ENCODE peak calls at places on chromosomes 5 and 9, in five cellular contexts. X is HCT116, N is H1, B is prostate gland, D is HepG2. A is an unnamed sample. For H3K4me1, the result is how much of the 10 kb centered on the place peaks cover.

GRCh38 chr9:84928419-84928818 is 258.9 kb downstream of the NTRK2 start:
- DNase-seq in X (no peak), N (no peak), B (no peak), D (no peak), A (no peak)

GRCh38 chr5:89338935-89339334 is 456.0 kb upstream of the MEF2C start:
- DNase-seq in X (no peak), N (no peak), B (no peak), D (no peak), A (no peak)

GRCh38 chr5:142671801-142672200 is 14.1 kb downstream of the FGF1 start:
- DNase-seq in X (no peak), N (no peak), B (no peak), D (no peak), A (no peak)

GRCh38 chr5:109656829-109657228 is 32.9 kb upstream of the MAN2A1 start:
- DNase-seq in X (no peak), N (no peak), B (peak), D (no peak), A (no peak)

GRCh38 chr9:13446261-13446660 is 166.8 kb upstream of the MPDZ start:
- DNase-seq in X (no peak), N (no peak), B (no peak), D (no peak), A (no peak)

GRCh38 chr5:166909040-166909439 is 1382.4 kb upstream of the WWC1 start:
- DNase-seq in X (no peak), N (no peak), B (no peak), D (no peak), A (no peak)

GRCh38 chr9:73151653-73152382 is at the start of gene ANXA1:
- DNase-seq in X (peak), N (no peak), B (peak), D (no peak), A (no peak)

GRCh38 chr5:139650031-139650688 is 2.0 kb downstream of the CXXC5 start:
- DNase-seq in X (no peak), N (no peak), B (no peak), D (no peak), A (peak)

GRCh38 chr5:112693301-112693700 is 44.4 kb upstream of the APC start:
- DNase-seq in X (no peak), N (no peak), B (no peak), D (no peak), A (no peak)

GRCh38 chr9:18061856-18062255 is 412.1 kb upstream of the ADAMTSL1 start:
- DNase-seq in X (no peak), N (no peak), B (no peak), D (no peak), A (no peak)

GRCh38 chr5:52727568-52727967 is 60.1 kb upstream of the ITGA1 start:
- DNase-seq in X (no peak), N (no peak), B (peak), D (no peak), A (no peak)

GRCh38 chr5:125720745-125721144 is 702.5 kb upstream of the GRAMD2B start:
- DNase-seq in X (no peak), N (no peak), B (no peak), D (no peak), A (no peak)

GRCh38 chr5:9582406-9582805 is 36.5 kb upstream of the SEMA5A start:
- DNase-seq in X (no peak), N (no peak), B (no peak), D (no peak), A (no peak)

GRCh38 chr9:98571643-98572042 is 137.1 kb downstream of the GABBR2 start:
- DNase-seq in X (no peak), N (no peak), B (no peak), D (no peak), A (no peak)

GRCh38 chr5:102850503-102850902 is 95.4 kb downstream of the PAM start:
- DNase-seq in X (no peak), N (no peak), B (no peak), D (no peak), A (no peak)

GRCh38 chr9:89631381-89631780 is 26.6 kb downstream of the GADD45G start:
- DNase-seq in X (no peak), N (no peak), B (no peak), D (no peak), A (no peak)

GRCh38 chr5:142883025-142883424 is 112.8 kb downstream of the ARHGAP26 start:
- DNase-seq in X (no peak), N (no peak), B (no peak), D (no peak), A (no peak)

GRCh38 chr5:143217065-143217803 is 186.3 kb downstream of the NR3C1 start:
- DNase-seq in X (no peak), N (no peak), B (no peak), D (peak), A (no peak)

GRCh38 chr5:65100846-65101678 is 332.3 kb downstream of the CWC27 start:
- DNase-seq in X (peak), N (peak), B (peak), D (peak), A (peak)

GRCh38 chr5:150139334-150139733 is 16.3 kb downstream of the PDGFRB start:
- DNase-seq in X (no peak), N (no peak), B (no peak), D (no peak), A (no peak)

GRCh38 chr5:143800715-143801114 is 11.2 kb upstream of the HMHB1 start:
- DNase-seq in X (no peak), N (no peak), B (no peak), D (no peak), A (no peak)

GRCh38 chr9:129331772-129332512 is 153.9 kb upstream of the IER5L start:
- DNase-seq in X (no peak), N (no peak), B (peak), D (no peak), A (no peak)

GRCh38 chr9:82504620-82505019 is 516.0 kb downstream of the SPATA31D1 start:
- DNase-seq in X (no peak), N (no peak), B (no peak), D (no peak), A (no peak)

GRCh38 chr9:107584944-107585343 is 95.4 kb upstream of the KLF4 start:
- DNase-seq in X (no peak), N (no peak), B (no peak), D (no peak), A (no peak)

GRCh38 chr5:169656125-169656990 is 19.3 kb downstream of the DOCK2 start:
- DNase-seq in X (no peak), N (no peak), B (no peak), D (no peak), A (no peak)
- H3K4me1 ChIP-seq in X (under half), N (under half), B (under half), D (under half), A (under half)

GRCh38 chr5:160479220-160479619 is 57.6 kb downstream of the PTTG1 start:
- DNase-seq in X (no peak), N (no peak), B (no peak), D (no peak), A (no peak)
- TF ChIP-seq POLR2AphosphoS5 in X (no peak), N (no peak), B (no peak), D (no peak), A (no peak)

GRCh38 chr9:35311891-35312639 is 150.3 kb downstream of the UNC13B start:
- DNase-seq in X (no peak), N (no peak), B (no peak), D (no peak), A (no peak)
- H3K4me1 ChIP-seq in X (under half), N (under half), B (under half), D (under half), A (under half)

GRCh38 chr9:37994639-37995347 is 74.2 kb downstream of the SHB start:
- DNase-seq in X (no peak), N (no peak), B (peak), D (no peak), A (peak)
- TF ChIP-seq POLR2AphosphoS5 in X (no peak), N (no peak), B (peak), D (no peak), A (no peak)

GRCh38 chr9:71685394-71685793 is 82.9 kb downstream of the CEMIP2 start:
- DNase-seq in X (no peak), N (no peak), B (no peak), D (no peak), A (no peak)
- H3K4me1 ChIP-seq in X (half or more), N (under half), B (under half), D (under half), A (under half)

GRCh38 chr9:35552376-35552775 is 52.7 kb upstream of the TESK1 start:
- DNase-seq in X (no peak), N (no peak), B (no peak), D (no peak), A (no peak)

GRCh38 chr9:35552837-35553236 is 52.2 kb upstream of the TESK1 start:
- DNase-seq in X (no peak), N (no peak), B (no peak), D (no peak), A (no peak)

GRCh38 chr9:35555246-35555701 is 49.8 kb upstream of the TESK1 start:
- DNase-seq in X (no peak), N (no peak), B (no peak), D (no peak), A (no peak)

GRCh38 chr9:35555881-35556280 is 49.2 kb upstream of the TESK1 start:
- DNase-seq in X (no peak), N (no peak), B (no peak), D (no peak), A (no peak)

DNA sequence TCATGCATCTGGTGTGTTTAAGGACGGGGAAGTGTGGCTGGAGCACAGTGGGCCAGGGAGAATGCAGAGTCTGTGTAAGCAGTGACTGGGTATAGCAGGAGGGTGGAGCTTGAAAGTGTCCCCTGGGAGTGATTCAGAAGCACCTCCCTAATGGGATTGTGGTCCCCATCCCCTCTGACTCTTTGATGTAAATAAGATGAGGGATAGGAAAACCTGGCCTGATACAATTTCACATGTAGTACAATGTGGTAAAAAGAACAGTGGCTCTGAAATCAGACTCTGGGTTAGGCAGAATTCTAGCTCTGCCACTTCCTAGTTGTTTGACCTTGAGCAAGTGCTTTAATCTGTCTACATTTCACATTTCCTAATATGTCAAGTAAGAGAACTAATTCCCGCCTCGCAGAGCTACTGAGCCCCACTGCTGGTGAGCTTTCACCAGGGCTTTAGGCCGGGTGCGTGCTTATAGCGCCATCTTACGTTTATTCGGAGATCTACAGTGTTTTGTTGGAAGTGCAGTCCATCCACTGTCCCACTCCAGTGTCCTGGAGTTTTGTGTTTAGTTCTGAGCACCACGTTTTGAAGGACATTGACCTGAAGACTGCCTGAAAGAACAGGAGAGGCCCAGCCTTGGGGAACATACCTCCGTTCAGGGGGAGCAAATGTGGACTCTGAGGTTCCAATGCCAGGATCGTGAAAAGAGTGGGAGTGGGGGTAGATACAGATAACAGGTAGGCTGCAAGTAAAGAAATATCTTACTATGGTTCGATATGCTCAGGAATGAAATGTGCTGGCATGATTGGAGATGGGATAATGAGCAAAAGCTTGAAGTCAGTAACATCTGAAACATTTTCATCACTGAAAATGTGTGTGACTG is 51.2 kb upstream of the TESK1 start:
- DNase-seq in X (peak), N (no peak), B (peak), D (peak), A (no peak)
- TF ChIP-seq POLR2AphosphoS5 in X (no peak), N (no peak), B (peak), D (no peak), A (no peak)

A was measured in suprapubic skin.